ENCODE peak calls at places on chromosomes 2 and 18, in five cellular contexts. I, W, Q, A and F are unnamed samples.

GRCh38 chr2:3868426-3868825 is 165.1 kb downstream of the DCDC2C start:
- DNase-seq in I (no peak), W (no peak), Q (no peak), A (no peak), F (no peak)

GRCh38 chr2:171878481-171878993 is 15.5 kb downstream of the SLC25A12 start:
- DNase-seq in I (no peak), W (peak), Q (no peak), A (no peak), F (no peak)

GRCh38 chr2:55672630-55673029 is 21.0 kb downstream of the PNPT1 start:
- DNase-seq in I (no peak), W (no peak), Q (no peak), A (no peak), F (no peak)

GRCh38 chr2:100359576-100359975 is 37.3 kb upstream of the LONRF2 start:
- DNase-seq in I (no peak), W (no peak), Q (no peak), A (no peak), F (no peak)

GRCh38 chr2:149164827-149165226 is 126.3 kb downstream of the LYPD6B start:
- DNase-seq in I (no peak), W (no peak), Q (no peak), A (no peak), F (no peak)

GRCh38 chr2:234308814-234309195 is 188.1 kb downstream of the ARL4C start:
- DNase-seq in I (no peak), W (no peak), Q (peak), A (peak), F (no peak)

GRCh38 chr18:58135170-58135569 is 91.1 kb downstream of the NEDD4L start:
- DNase-seq in I (no peak), W (no peak), Q (no peak), A (no peak), F (no peak)

GRCh38 chr18:43692291-43692690 is 415.0 kb upstream of the SYT4 start:
- DNase-seq in I (no peak), W (no peak), Q (no peak), A (no peak), F (no peak)

GRCh38 chr2:238971318-238972145 is 123.6 kb downstream of the TWIST2 start:
- DNase-seq in I (no peak), W (no peak), Q (no peak), A (no peak), F (no peak)

GRCh38 chr2:105324732-105325131 is 4.8 kb downstream of the TGFBRAP1 start:
- DNase-seq in I (no peak), W (no peak), Q (no peak), A (no peak), F (no peak)

GRCh38 chr2:226799211-226799975 is at the start of gene IRS1:
- DNase-seq in I (no peak), W (peak), Q (no peak), A (peak), F (peak)

GRCh38 chr2:158509928-158510797 is 53.4 kb downstream of the PKP4 start:
- DNase-seq in I (no peak), W (no peak), Q (no peak), A (no peak), F (no peak)

GRCh38 chr2:97950329-97951154 is 45.2 kb downstream of the TMEM131 start:
- DNase-seq in I (no peak), W (no peak), Q (no peak), A (no peak), F (no peak)

GRCh38 chr2:42046819-42047487 is 868 bp upstream of the PKDCC start:
- DNase-seq in I (no peak), W (no peak), Q (no peak), A (no peak), F (no peak)

GRCh38 chr18:10139783-10140410 is 226.1 kb downstream of the VAPA start:
- DNase-seq in I (no peak), W (no peak), Q (peak), A (no peak), F (no peak)

GRCh38 chr18:74929110-74929509 is 279.8 kb downstream of the PTGR3 start:
- DNase-seq in I (no peak), W (no peak), Q (no peak), A (no peak), F (no peak)

GRCh38 chr2:126655500-126656310 is at the start of gene GYPC:
- DNase-seq in I (no peak), W (peak), Q (no peak), A (peak), F (peak)

GRCh38 chr2:211690736-211691135 is 847.9 kb downstream of the ERBB4 start:
- DNase-seq in I (no peak), W (no peak), Q (no peak), A (no peak), F (no peak)

GRCh38 chr2:56047136-56047535 is 123.6 kb upstream of the EFEMP1 start:
- DNase-seq in I (no peak), W (no peak), Q (no peak), A (no peak), F (no peak)

DNA sequence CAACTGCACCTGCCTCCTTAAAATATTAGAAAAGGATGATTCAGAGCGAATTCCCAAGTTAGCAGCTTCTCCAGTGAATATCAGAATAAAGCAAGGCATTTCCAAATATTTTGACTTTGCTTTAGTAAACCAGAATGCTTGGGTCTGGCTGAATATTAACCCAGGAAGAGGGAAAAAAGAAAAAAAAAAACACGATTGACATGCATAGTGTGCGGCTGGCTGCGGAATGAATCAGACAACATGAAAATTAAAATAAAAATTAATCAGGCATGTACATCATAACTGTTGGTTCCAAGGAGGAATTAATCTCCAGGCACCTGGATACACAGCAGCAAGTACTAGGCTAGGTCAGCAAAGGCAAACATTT is 105.8 kb upstream of the NCKAP5 start:
- DNase-seq in I (no peak), W (no peak), Q (no peak), A (no peak), F (no peak)
- H3K4me3 ChIP-seq in I (no peak), W (peak), Q (peak), A (no peak), F (no peak)

DNA sequence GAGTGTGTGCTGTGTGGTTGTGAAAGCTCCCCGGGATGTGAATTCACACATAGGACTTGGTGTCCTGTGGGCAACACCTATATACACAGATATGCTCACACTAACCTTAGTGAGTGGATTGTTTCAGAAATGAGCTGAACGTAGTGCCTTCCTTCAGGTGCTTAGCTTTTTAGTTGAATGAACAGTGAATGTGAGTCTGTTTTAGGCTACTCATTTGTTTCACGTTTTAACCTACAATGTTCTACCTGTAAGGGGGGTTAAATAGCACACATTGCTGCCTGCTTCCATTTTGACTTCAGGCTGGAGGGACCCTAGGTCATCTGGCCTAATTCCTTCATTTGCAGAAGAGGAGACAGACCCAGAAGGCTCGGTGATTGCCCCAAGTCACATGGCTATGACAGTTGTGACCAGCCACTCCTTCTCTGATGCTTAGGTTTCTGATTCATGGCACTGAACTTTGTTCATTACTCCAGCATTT is 1.0 kb downstream of the PLEK start:
- DNase-seq in I (no peak), W (peak), Q (no peak), A (peak), F (no peak)
- H3K4me3 ChIP-seq in I (no peak), W (peak), Q (no peak), A (peak), F (no peak)

GRCh38 chr2:64130333-64130732 is 13.9 kb downstream of the PELI1 start:
- DNase-seq in I (no peak), W (no peak), Q (no peak), A (no peak), F (no peak)

GRCh38 chr2:64133354-64133753 is 10.9 kb downstream of the PELI1 start:
- DNase-seq in I (no peak), W (no peak), Q (no peak), A (no peak), F (no peak)

GRCh38 chr2:64124571-64124970 is 19.6 kb downstream of the PELI1 start:
- DNase-seq in I (no peak), W (no peak), Q (no peak), A (no peak), F (no peak)

GRCh38 chr2:64127119-64127518 is 17.1 kb downstream of the PELI1 start:
- DNase-seq in I (no peak), W (no peak), Q (no peak), A (no peak), F (no peak)

GRCh38 chr2:64128943-64129391 is 15.3 kb downstream of the PELI1 start:
- DNase-seq in I (no peak), W (no peak), Q (no peak), A (no peak), F (no peak)
- H3K4me3 ChIP-seq in I (no peak), W (no peak), Q (no peak), A (no peak), F (no peak)

DNA sequence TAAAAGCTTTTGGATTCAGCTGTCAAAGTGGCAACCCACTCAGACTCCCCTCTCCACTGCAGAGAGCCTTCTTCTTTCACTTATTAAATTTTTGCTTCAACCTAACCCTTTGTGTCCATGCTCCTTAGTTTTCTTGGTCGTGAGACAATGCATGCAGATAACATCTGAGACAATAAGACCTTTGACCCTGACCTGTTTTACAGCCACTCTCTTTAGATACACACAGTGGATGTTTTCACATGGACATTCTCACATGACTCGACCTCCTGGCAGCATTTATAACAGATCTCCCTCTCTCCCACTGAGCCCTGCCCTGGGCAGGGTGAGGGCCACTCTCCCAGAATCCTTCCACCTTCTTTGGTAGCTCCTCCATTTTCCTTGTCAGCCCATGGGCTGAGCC is 30.4 kb upstream of the IL36G start:
- DNase-seq in I (no peak), W (no peak), Q (no peak), A (peak), F (no peak)
- H3K4me3 ChIP-seq in I (no peak), W (no peak), Q (no peak), A (no peak), F (no peak)

GRCh38 chr2:21098294-21098693 is 25.5 kb upstream of the TDRD15 start:
- DNase-seq in I (no peak), W (no peak), Q (no peak), A (no peak), F (no peak)

GRCh38 chr2:21097331-21097730 is 26.4 kb upstream of the TDRD15 start:
- DNase-seq in I (no peak), W (no peak), Q (no peak), A (no peak), F (no peak)

GRCh38 chr2:21096458-21096857 is 27.3 kb upstream of the TDRD15 start:
- DNase-seq in I (no peak), W (no peak), Q (no peak), A (no peak), F (no peak)

GRCh38 chr2:21095178-21095577 is 28.6 kb upstream of the TDRD15 start:
- DNase-seq in I (no peak), W (no peak), Q (no peak), A (no peak), F (no peak)

DNA sequence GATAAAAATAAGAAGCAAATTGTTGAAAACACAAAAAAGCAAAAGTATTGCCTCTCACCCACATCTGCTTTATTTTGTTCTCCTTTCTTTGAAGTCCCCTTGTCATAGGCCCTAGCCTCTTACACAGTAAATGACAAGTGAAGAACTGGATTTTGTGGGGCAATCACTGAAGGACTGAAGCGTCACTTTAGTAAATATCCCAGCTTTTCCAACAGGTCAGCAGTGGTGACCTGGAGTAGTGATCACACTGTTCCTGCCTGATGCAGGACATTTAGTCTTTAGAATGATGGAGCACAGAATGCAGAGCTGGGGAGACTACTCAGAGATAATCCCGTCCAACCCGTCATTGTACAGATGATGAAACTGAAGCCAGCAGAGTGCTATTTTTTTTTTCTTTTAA is 28.1 kb upstream of the TDRD15 start:
- DNase-seq in I (no peak), W (no peak), Q (no peak), A (no peak), F (no peak)
- H3K4me3 ChIP-seq in I (no peak), W (no peak), Q (no peak), A (no peak), F (peak)

GRCh38 chr2:179179719-179180118 is 84.9 kb downstream of the SESTD1 start:
- DNase-seq in I (no peak), W (no peak), Q (no peak), A (no peak), F (no peak)

GRCh38 chr2:179180242-179180641 is 84.4 kb downstream of the SESTD1 start:
- DNase-seq in I (no peak), W (no peak), Q (no peak), A (no peak), F (no peak)

GRCh38 chr2:179174240-179174639 is 90.4 kb downstream of the SESTD1 start:
- DNase-seq in I (no peak), W (no peak), Q (no peak), A (no peak), F (no peak)

GRCh38 chr2:179181002-179181401 is 83.6 kb downstream of the SESTD1 start:
- DNase-seq in I (no peak), W (no peak), Q (no peak), A (no peak), F (no peak)

DNA sequence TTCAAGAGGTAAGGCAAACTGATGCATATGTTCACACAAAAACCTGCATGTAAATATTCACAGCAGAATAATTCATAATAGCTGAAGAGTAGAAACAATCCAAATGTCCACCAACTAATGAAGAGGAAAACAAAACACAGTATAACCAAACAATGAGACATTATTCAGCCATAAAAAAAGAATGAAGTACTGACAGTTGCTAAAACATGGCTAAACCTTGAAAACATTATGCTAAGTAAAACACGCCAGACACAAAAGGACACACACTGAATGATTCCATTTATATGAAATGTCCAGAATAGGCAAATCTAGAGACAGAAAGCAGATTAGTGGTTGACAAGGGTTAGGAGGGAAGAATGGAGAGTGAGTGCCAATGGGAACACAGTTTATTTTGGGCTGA is 86.9 kb downstream of the SESTD1 start:
- DNase-seq in I (no peak), W (no peak), Q (no peak), A (no peak), F (no peak)
- H3K4me3 ChIP-seq in I (no peak), W (no peak), Q (no peak), A (no peak), F (no peak)

GRCh38 chr2:74439373-74440004 is 2.2 kb downstream of the RTKN start:
- DNase-seq in I (no peak), W (no peak), Q (no peak), A (no peak), F (peak)

GRCh38 chr2:74436804-74437695 is 4.7 kb downstream of the RTKN start:
- DNase-seq in I (no peak), W (no peak), Q (no peak), A (peak), F (no peak)

GRCh38 chr2:74440005-74440377 is 1.7 kb downstream of the RTKN start:
- DNase-seq in I (no peak), W (peak), Q (no peak), A (no peak), F (peak)

GRCh38 chr2:74438248-74438647 is 3.5 kb downstream of the RTKN start:
- DNase-seq in I (no peak), W (no peak), Q (no peak), A (no peak), F (no peak)

DNA sequence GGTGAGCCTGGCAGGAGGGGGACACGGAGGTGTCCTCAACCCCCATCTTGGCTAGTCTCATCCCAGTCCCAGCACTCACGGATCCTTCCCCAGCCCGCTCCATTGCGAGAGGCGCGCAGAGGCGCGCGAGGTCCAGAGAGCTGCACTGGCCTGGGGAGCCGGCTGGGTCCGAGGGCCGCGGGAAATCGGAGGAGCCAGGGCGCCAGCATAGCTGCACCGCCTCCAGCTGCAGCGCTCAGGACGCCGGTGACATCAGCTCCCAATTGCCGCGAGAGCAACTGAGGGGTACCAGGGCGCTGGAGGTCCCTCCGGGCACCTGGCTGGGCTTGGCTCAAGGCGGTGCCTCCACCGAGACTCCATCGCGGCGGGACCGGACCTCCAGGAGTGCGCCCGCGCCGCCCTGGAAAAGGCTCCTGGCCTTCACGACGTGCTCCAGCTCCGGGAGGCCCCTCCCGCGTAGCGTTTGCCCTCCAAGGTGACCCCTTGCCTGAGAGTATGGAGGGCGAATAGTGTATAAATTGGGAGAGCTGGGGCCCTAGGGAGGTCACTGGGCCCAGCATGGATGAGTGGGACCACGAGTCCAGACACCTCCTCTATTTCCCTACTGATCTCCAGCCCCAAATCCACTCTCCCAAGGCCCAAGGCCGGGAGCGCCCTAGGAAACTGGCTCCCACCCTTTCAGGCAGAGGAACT is 5.5 kb downstream of the RTKN start:
- DNase-seq in I (no peak), W (no peak), Q (no peak), A (no peak), F (peak)
- H3K4me3 ChIP-seq in I (no peak), W (peak), Q (no peak), A (no peak), F (no peak)

GRCh38 chr18:28382215-28382879 is 205.4 kb upstream of the CDH2 start:
- DNase-seq in I (no peak), W (no peak), Q (no peak), A (no peak), F (no peak)
- H3K4me3 ChIP-seq in I (no peak), W (no peak), Q (no peak), A (no peak), F (no peak)

DNA sequence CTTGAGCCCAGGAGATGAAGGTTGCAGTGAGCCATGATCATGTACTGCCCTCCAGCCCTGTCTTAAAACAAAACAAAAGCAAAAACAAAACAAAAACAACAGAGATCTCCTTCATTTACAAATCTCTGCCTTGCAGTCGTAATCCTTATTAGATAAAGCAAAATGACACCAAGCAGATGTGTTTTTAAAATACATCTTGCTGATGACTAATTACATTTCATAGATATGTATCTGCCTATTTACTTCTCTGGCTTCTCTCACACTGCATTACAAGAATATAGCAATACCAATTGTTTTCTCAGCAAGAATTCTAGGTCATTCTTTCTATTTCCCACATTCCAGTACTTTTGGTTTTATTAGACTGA is 22.8 kb downstream of the NFE2L2 start:
- DNase-seq in I (no peak), W (no peak), Q (no peak), A (no peak), F (no peak)
- H3K4me3 ChIP-seq in I (peak), W (peak), Q (peak), A (no peak), F (no peak)

DNA sequence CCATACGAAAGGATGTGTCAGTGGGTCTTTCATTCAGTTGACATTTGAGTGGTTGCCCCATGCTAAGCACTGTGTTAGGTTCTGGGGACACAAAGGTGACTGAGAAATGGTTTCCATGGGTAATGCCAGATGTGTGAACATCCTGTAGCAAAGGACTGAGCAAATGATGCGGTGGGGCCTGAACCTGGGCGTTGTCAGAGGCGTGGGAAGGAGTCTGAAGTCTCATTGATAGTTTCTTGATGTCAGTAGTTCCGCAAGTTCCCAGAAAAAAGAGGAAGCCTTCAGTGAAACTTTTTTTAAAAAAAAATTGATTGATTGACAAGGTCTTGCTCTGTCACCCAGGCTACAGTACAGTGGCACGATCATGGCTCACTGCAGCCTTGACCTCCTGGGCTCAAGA is 56.9 kb downstream of the LIMS1 start:
- DNase-seq in I (no peak), W (no peak), Q (no peak), A (no peak), F (no peak)
- H3K4me3 ChIP-seq in I (no peak), W (no peak), Q (no peak), A (no peak), F (no peak)